ENCODE peak calls at places on chromosomes 5 and 9, in five cellular contexts. N, J, Q, T and X are unnamed samples.

GRCh38 chr9:2321523-2322148 is 300.0 kb upstream of the VLDLR start:
- DNase-seq in J (no peak), T (no peak), N (no peak), Q (no peak), X (no peak)

GRCh38 chr5:163248333-163248732 is 189.1 kb upstream of the CCNG1 start:
- DNase-seq in J (no peak), Q (no peak), N (no peak), T (no peak), X (no peak)

GRCh38 chr9:115941561-115942315 is 211.9 kb upstream of the PAPPA start:
- DNase-seq in N (peak), Q (peak), J (no peak), T (no peak), X (no peak)

GRCh38 chr5:34895641-34896419 is 19.5 kb downstream of the RAD1 start:
- DNase-seq in J (no peak), N (no peak), Q (no peak), T (no peak), X (no peak)

GRCh38 chr5:56606202-56606601 is 209.1 kb upstream of the MAP3K1 start:
- DNase-seq in N (no peak), Q (no peak), J (no peak), T (no peak), X (no peak)

GRCh38 chr5:10111575-10111974 is 138.1 kb downstream of the ATPSCKMT start:
- DNase-seq in N (peak), J (no peak), T (no peak), Q (peak), X (no peak)

GRCh38 chr5:130111723-130112122 is 207.5 kb downstream of the CHSY3 start:
- DNase-seq in J (no peak), Q (no peak), T (no peak), N (no peak), X (no peak)

GRCh38 chr5:627840-628239 is 15.7 kb downstream of the CEP72 start:
- DNase-seq in J (no peak), T (no peak), Q (no peak), N (no peak), X (no peak)

GRCh38 chr5:10329808-10330481 is 22.2 kb upstream of the CMBL start:
- DNase-seq in N (no peak), J (no peak), T (no peak), Q (peak), X (peak)

GRCh38 chr9:87338075-87338989 is 159.3 kb upstream of the DAPK1 start:
- DNase-seq in J (no peak), T (no peak), Q (no peak), N (no peak), X (no peak)

GRCh38 chr9:78428640-78429039 is 131.7 kb downstream of the PSAT1 start:
- DNase-seq in T (no peak), Q (no peak), N (no peak), J (no peak), X (no peak)

GRCh38 chr5:116506448-116506847 is 68.2 kb downstream of the SEMA6A start:
- DNase-seq in J (no peak), T (no peak), N (no peak), Q (no peak), X (no peak)

GRCh38 chr9:100448266-100448665 is 21.3 kb downstream of the MSANTD3 start:
- DNase-seq in Q (no peak), T (no peak), N (no peak), J (no peak), X (no peak)

GRCh38 chr5:141824717-141825116 is 53.5 kb downstream of the PCDH1 start:
- DNase-seq in T (no peak), J (no peak), N (no peak), Q (no peak), X (no peak)